ENCODE peak calls at places on chromosome 17, in seven cellular contexts. One of them, this sample, is unnamed. For H3K79me1, the result is how much of the 10 kb centered on the place peaks cover.

GRCh38 chr17:78075011-78075410 is 53.5 kb downstream of the TMC6 start:
- DNase-seq in mesendoderm: no peak
- DNase-seq in trophoblast cell: no peak
- DNase-seq in mesenchymal stem cell: no peak
- DNase-seq in neuronal stem cell: no peak
- DNase-seq in H9: no peak
- DNase-seq in H1: no peak
- DNase-seq in this sample: no peak

GRCh38 chr17:6393368-6393952 is 41.5 kb downstream of the AIPL1 start:
- DNase-seq in mesendoderm: peak
- DNase-seq in neuronal stem cell: no peak
- DNase-seq in mesenchymal stem cell: peak
- DNase-seq in H9: no peak
- DNase-seq in trophoblast cell: no peak
- DNase-seq in H1: no peak
- DNase-seq in this sample: no peak

GRCh38 chr17:42553866-42554249 is 1.1 kb downstream of the HSD17B1 start:
- DNase-seq in neuronal stem cell: no peak
- DNase-seq in H1: no peak
- DNase-seq in trophoblast cell: no peak
- DNase-seq in mesendoderm: no peak
- DNase-seq in H9: no peak
- DNase-seq in mesenchymal stem cell: no peak
- DNase-seq in this sample: no peak

GRCh38 chr17:62172492-62173291 is 107.6 kb upstream of the MED13 start:
- DNase-seq in H9: no peak
- DNase-seq in mesendoderm: no peak
- DNase-seq in H1: no peak
- DNase-seq in mesenchymal stem cell: no peak
- DNase-seq in neuronal stem cell: no peak
- DNase-seq in trophoblast cell: no peak
- DNase-seq in this sample: no peak

GRCh38 chr17:9705745-9706144 is 60.4 kb downstream of the USP43 start:
- DNase-seq in mesenchymal stem cell: no peak
- DNase-seq in H9: no peak
- DNase-seq in neuronal stem cell: no peak
- DNase-seq in H1: no peak
- DNase-seq in trophoblast cell: no peak
- DNase-seq in mesendoderm: no peak
- DNase-seq in this sample: no peak

GRCh38 chr17:34151081-34151480 is 104.0 kb upstream of the CCL2 start:
- DNase-seq in trophoblast cell: no peak
- DNase-seq in H1: no peak
- DNase-seq in H9: no peak
- DNase-seq in mesenchymal stem cell: no peak
- DNase-seq in mesendoderm: peak
- DNase-seq in neuronal stem cell: no peak
- DNase-seq in this sample: no peak

GRCh38 chr17:42163113-42163512 is 8.3 kb upstream of the RAB5C start:
- DNase-seq in trophoblast cell: no peak
- DNase-seq in neuronal stem cell: no peak
- DNase-seq in mesenchymal stem cell: no peak
- DNase-seq in H1: peak
- DNase-seq in mesendoderm: peak
- DNase-seq in H9: peak
- DNase-seq in this sample: no peak

GRCh38 chr17:78368348-78368747 is 8.5 kb upstream of the SOCS3 start:
- DNase-seq in mesendoderm: no peak
- DNase-seq in mesenchymal stem cell: no peak
- DNase-seq in trophoblast cell: no peak
- DNase-seq in neuronal stem cell: no peak
- DNase-seq in H9: no peak
- DNase-seq in H1: no peak
- DNase-seq in this sample: no peak

GRCh38 chr17:73657473-73658116 is 13.3 kb upstream of the SDK2 start:
- DNase-seq in mesenchymal stem cell: peak
- DNase-seq in neuronal stem cell: peak
- DNase-seq in H9: peak
- DNase-seq in mesendoderm: peak
- DNase-seq in H1: peak
- DNase-seq in trophoblast cell: peak
- DNase-seq in this sample: no peak

GRCh38 chr17:3659541-3660111 is 8.8 kb downstream of the TAX1BP3 start:
- DNase-seq in H9: peak
- DNase-seq in neuronal stem cell: no peak
- DNase-seq in mesenchymal stem cell: peak
- DNase-seq in mesendoderm: no peak
- DNase-seq in trophoblast cell: peak
- DNase-seq in H1: no peak
- DNase-seq in this sample: peak
- H3K79me1 ChIP-seq in H9: under half
- H3K79me1 ChIP-seq in neuronal stem cell: under half
- H3K79me1 ChIP-seq in mesenchymal stem cell: under half
- H3K79me1 ChIP-seq in mesendoderm: under half
- H3K79me1 ChIP-seq in trophoblast cell: under half
- H3K79me1 ChIP-seq in H1: under half
- H3K79me1 ChIP-seq in this sample: under half

GRCh38 chr17:81542431-81543338 is 9.5 kb downstream of the FAAP100 start:
- DNase-seq in mesenchymal stem cell: no peak
- DNase-seq in neuronal stem cell: no peak
- DNase-seq in H1: no peak
- DNase-seq in H9: no peak
- DNase-seq in mesendoderm: no peak
- DNase-seq in trophoblast cell: no peak
- DNase-seq in this sample: no peak
- H3K79me1 ChIP-seq in mesenchymal stem cell: under half
- H3K79me1 ChIP-seq in neuronal stem cell: under half
- H3K79me1 ChIP-seq in H1: under half
- H3K79me1 ChIP-seq in H9: under half
- H3K79me1 ChIP-seq in mesendoderm: under half
- H3K79me1 ChIP-seq in trophoblast cell: under half
- H3K79me1 ChIP-seq in this sample: under half

DNA sequence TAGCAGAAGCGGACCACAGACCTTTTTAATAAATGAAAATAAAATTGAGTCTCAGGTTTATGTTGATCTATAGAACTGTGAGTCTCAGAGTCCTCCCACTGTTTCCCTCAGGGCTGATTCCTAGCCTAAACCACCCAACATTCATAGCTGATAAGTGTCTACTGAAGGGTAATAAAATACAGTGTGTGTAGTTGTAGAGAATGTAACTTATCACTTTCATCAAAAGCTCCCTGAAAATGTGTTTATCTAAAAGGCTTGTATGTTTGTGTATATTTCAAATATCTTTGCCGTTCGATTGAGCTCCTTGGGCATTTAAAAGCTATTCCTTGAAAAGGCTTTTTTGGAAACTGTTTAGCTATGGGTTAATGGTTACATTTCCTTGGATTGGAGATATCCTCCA is 740.3 kb upstream of the SOX9 start:
- DNase-seq in mesenchymal stem cell: peak
- DNase-seq in H1: no peak
- DNase-seq in mesendoderm: no peak
- DNase-seq in trophoblast cell: no peak
- DNase-seq in H9: no peak
- DNase-seq in neuronal stem cell: no peak
- DNase-seq in this sample: peak
- H3K79me1 ChIP-seq in mesenchymal stem cell: under half
- H3K79me1 ChIP-seq in H1: under half
- H3K79me1 ChIP-seq in mesendoderm: under half
- H3K79me1 ChIP-seq in trophoblast cell: under half
- H3K79me1 ChIP-seq in H9: under half
- H3K79me1 ChIP-seq in neuronal stem cell: under half
- H3K79me1 ChIP-seq in this sample: under half

GRCh38 chr17:57651451-57651850 is 93.6 kb downstream of the CCDC182 start:
- DNase-seq in H1: no peak
- DNase-seq in mesenchymal stem cell: no peak
- DNase-seq in trophoblast cell: no peak
- DNase-seq in mesendoderm: no peak
- DNase-seq in H9: no peak
- DNase-seq in neuronal stem cell: no peak
- DNase-seq in this sample: no peak

GRCh38 chr17:57649731-57650484 is 95.2 kb downstream of the CCDC182 start:
- DNase-seq in trophoblast cell: peak
- DNase-seq in H1: peak
- DNase-seq in neuronal stem cell: no peak
- DNase-seq in mesenchymal stem cell: peak
- DNase-seq in H9: peak
- DNase-seq in mesendoderm: peak
- DNase-seq in this sample: peak

GRCh38 chr17:57648720-57649119 is 96.4 kb downstream of the CCDC182 start:
- DNase-seq in trophoblast cell: no peak
- DNase-seq in H1: no peak
- DNase-seq in mesenchymal stem cell: no peak
- DNase-seq in mesendoderm: peak
- DNase-seq in neuronal stem cell: no peak
- DNase-seq in H9: no peak
- DNase-seq in this sample: no peak

GRCh38 chr17:57650548-57650947 is 94.6 kb downstream of the CCDC182 start:
- DNase-seq in H1: no peak
- DNase-seq in neuronal stem cell: no peak
- DNase-seq in mesendoderm: no peak
- DNase-seq in trophoblast cell: no peak
- DNase-seq in H9: no peak
- DNase-seq in mesenchymal stem cell: no peak
- DNase-seq in this sample: no peak

GRCh38 chr17:57649191-57649590 is 95.9 kb downstream of the CCDC182 start:
- DNase-seq in H9: no peak
- DNase-seq in neuronal stem cell: no peak
- DNase-seq in mesenchymal stem cell: no peak
- DNase-seq in H1: no peak
- DNase-seq in trophoblast cell: no peak
- DNase-seq in mesendoderm: no peak
- DNase-seq in this sample: no peak
- H3K79me1 ChIP-seq in H9: under half
- H3K79me1 ChIP-seq in neuronal stem cell: under half
- H3K79me1 ChIP-seq in mesenchymal stem cell: under half
- H3K79me1 ChIP-seq in H1: under half
- H3K79me1 ChIP-seq in trophoblast cell: under half
- H3K79me1 ChIP-seq in mesendoderm: under half
- H3K79me1 ChIP-seq in this sample: under half

DNA sequence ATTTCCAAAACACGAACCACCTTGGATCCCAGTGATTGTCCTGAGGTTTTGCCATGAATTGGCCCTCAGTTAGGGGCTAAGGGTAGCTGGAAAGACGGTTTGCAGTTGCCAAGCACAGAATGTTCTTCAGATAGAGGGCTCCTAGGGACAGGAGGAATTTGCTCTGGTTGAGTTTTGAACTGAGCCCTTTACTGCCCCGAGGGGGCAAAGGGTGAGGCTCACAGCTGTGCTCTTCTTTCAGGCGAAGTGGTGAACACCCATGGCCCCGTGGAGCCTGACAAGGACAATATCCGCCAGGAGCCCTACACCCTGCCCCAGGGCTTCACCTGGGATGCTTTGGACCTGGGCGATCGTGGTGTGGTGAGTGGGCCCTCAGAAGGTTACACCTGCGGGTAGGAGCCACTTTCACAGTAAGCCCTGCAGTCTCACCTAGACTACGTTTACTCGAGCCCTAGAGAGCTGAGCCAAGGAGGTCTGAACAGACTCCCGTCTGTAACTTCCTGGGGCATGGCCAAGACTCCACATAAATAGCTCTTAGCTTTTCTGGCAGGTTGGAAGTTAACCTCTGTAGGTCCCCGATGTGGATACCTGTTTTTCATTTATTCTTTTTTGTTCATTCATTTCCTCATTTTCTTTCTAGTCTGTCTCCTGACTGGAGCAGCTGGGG is 32.5 kb downstream of the NMT1 start:
- DNase-seq in neuronal stem cell: no peak
- DNase-seq in mesenchymal stem cell: no peak
- DNase-seq in H1: no peak
- DNase-seq in H9: no peak
- DNase-seq in mesendoderm: no peak
- DNase-seq in trophoblast cell: peak
- DNase-seq in this sample: no peak
- H3K79me1 ChIP-seq in neuronal stem cell: under half
- H3K79me1 ChIP-seq in mesenchymal stem cell: under half
- H3K79me1 ChIP-seq in H1: under half
- H3K79me1 ChIP-seq in H9: under half
- H3K79me1 ChIP-seq in mesendoderm: under half
- H3K79me1 ChIP-seq in trophoblast cell: under half
- H3K79me1 ChIP-seq in this sample: half or more

GRCh38 chr17:55394357-55395021 is 27.1 kb downstream of the MMD start:
- DNase-seq in mesendoderm: no peak
- DNase-seq in trophoblast cell: no peak
- DNase-seq in mesenchymal stem cell: no peak
- DNase-seq in H1: no peak
- DNase-seq in neuronal stem cell: no peak
- DNase-seq in H9: no peak
- DNase-seq in this sample: no peak

GRCh38 chr17:55395803-55396505 is 25.7 kb downstream of the MMD start:
- DNase-seq in mesendoderm: no peak
- DNase-seq in H9: no peak
- DNase-seq in trophoblast cell: no peak
- DNase-seq in neuronal stem cell: no peak
- DNase-seq in H1: no peak
- DNase-seq in mesenchymal stem cell: no peak
- DNase-seq in this sample: no peak

GRCh38 chr17:55402374-55402773 is 19.3 kb downstream of the MMD start:
- DNase-seq in H1: no peak
- DNase-seq in neuronal stem cell: no peak
- DNase-seq in trophoblast cell: no peak
- DNase-seq in mesenchymal stem cell: no peak
- DNase-seq in mesendoderm: no peak
- DNase-seq in H9: no peak
- DNase-seq in this sample: peak

DNA sequence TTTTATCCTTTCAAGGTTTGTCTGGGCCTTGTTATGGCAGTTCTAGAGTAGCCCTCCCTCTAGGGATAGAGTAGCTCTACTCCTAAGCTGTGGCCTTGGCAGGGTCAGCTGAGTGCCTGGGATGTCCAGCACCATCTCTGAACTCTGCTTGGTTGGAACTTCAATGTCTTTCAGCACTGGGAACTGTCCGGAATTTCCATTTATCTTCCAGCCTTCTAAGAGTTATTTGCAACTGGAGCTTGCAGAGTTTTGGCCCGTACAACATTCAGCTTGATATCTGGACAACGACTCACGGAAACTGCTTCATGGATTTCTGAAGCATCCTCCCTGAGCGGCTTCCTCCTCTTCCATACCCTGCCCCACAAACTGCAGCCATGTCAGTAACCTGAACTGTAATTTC is 22.9 kb downstream of the MMD start:
- DNase-seq in mesendoderm: no peak
- DNase-seq in H1: no peak
- DNase-seq in mesenchymal stem cell: peak
- DNase-seq in H9: no peak
- DNase-seq in trophoblast cell: no peak
- DNase-seq in neuronal stem cell: no peak
- DNase-seq in this sample: peak
- H3K79me1 ChIP-seq in mesendoderm: under half
- H3K79me1 ChIP-seq in H1: under half
- H3K79me1 ChIP-seq in mesenchymal stem cell: under half
- H3K79me1 ChIP-seq in H9: under half
- H3K79me1 ChIP-seq in trophoblast cell: under half
- H3K79me1 ChIP-seq in neuronal stem cell: under half
- H3K79me1 ChIP-seq in this sample: under half

DNA sequence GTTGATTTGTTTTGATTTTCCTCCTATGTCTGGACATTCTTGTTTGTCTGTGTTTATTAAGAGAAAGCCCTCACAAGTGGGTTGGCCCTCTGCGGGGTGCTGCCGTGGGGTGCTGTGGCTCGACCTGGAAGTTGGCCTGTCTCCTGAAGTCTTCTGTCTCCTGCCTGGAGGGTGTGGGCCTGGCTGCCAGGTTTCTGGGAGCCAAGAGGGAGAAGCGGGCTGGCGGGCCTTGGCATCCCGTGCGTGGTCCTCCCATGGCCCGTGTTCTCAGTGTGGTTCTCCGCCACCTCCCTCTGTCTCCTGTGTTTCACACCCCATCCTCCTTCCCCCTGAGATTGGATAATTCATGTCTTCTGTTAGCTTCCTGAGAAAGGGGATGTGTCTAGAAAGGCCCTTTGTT is 69.6 kb downstream of the RNF213 start:
- DNase-seq in trophoblast cell: no peak
- DNase-seq in H1: no peak
- DNase-seq in H9: no peak
- DNase-seq in neuronal stem cell: no peak
- DNase-seq in mesendoderm: no peak
- DNase-seq in mesenchymal stem cell: no peak
- DNase-seq in this sample: no peak
- H3K79me1 ChIP-seq in trophoblast cell: under half
- H3K79me1 ChIP-seq in H1: under half
- H3K79me1 ChIP-seq in H9: under half
- H3K79me1 ChIP-seq in neuronal stem cell: under half
- H3K79me1 ChIP-seq in mesendoderm: under half
- H3K79me1 ChIP-seq in mesenchymal stem cell: under half
- H3K79me1 ChIP-seq in this sample: under half

This sample was measured in IMR-90.